ENCODE peak calls at places on chromosomes 13 and 19, in four cellular contexts. One of them, this sample, is unnamed.

GRCh38 chr13:74280093-74280794 is 146.0 kb upstream of the KLF12 start:
- DNase-seq in K562: no peak
- DNase-seq in HepG2: no peak
- DNase-seq in HCT116: no peak
- DNase-seq in this sample: no peak

GRCh38 chr13:36026556-36026955 is 104.6 kb downstream of the DCLK1 start:
- DNase-seq in K562: no peak
- DNase-seq in HepG2: no peak
- DNase-seq in HCT116: no peak
- DNase-seq in this sample: no peak

GRCh38 chr19:50167314-50167721 is 4.2 kb upstream of the IZUMO2 start:
- DNase-seq in K562: no peak
- DNase-seq in HepG2: peak
- DNase-seq in HCT116: no peak
- DNase-seq in this sample: no peak

GRCh38 chr19:58181902-58182576 is 822 bp upstream of the ZNF274 start:
- DNase-seq in HCT116: no peak
- DNase-seq in HepG2: peak
- DNase-seq in K562: peak
- DNase-seq in this sample: no peak

GRCh38 chr13:20901668-20902437 is 693 bp downstream of the XPO4 start:
- DNase-seq in HepG2: peak
- DNase-seq in K562: peak
- DNase-seq in HCT116: peak
- DNase-seq in this sample: no peak

GRCh38 chr13:110329798-110330461 is 22.8 kb downstream of the COL4A2 start:
- DNase-seq in HepG2: no peak
- DNase-seq in K562: no peak
- DNase-seq in HCT116: no peak
- DNase-seq in this sample: no peak

GRCh38 chr19:34131100-34131499 is 41.2 kb upstream of the LSM14A start:
- DNase-seq in HCT116: no peak
- DNase-seq in K562: no peak
- DNase-seq in HepG2: no peak
- DNase-seq in this sample: no peak

GRCh38 chr19:49414256-49414655 is 9.0 kb downstream of the PTH2 start:
- DNase-seq in HCT116: no peak
- DNase-seq in K562: no peak
- DNase-seq in HepG2: no peak
- DNase-seq in this sample: no peak

GRCh38 chr13:108594153-108594552 is 35.3 kb upstream of the MYO16 start:
- DNase-seq in HCT116: no peak
- DNase-seq in HepG2: no peak
- DNase-seq in K562: no peak
- DNase-seq in this sample: no peak

GRCh38 chr13:111040821-111041220 is 74.3 kb upstream of the ARHGEF7 start:
- DNase-seq in HCT116: no peak
- DNase-seq in K562: no peak
- DNase-seq in HepG2: no peak
- DNase-seq in this sample: no peak

GRCh38 chr13:50277127-50277526 is 261.9 kb downstream of the KCNRG start:
- DNase-seq in K562: no peak
- DNase-seq in HepG2: no peak
- DNase-seq in HCT116: no peak
- DNase-seq in this sample: no peak
- TF ChIP-seq SRF in K562: no peak
- TF ChIP-seq SRF in HepG2: no peak
- TF ChIP-seq SRF in HCT116: no peak
- TF ChIP-seq SRF in this sample: no peak

DNA sequence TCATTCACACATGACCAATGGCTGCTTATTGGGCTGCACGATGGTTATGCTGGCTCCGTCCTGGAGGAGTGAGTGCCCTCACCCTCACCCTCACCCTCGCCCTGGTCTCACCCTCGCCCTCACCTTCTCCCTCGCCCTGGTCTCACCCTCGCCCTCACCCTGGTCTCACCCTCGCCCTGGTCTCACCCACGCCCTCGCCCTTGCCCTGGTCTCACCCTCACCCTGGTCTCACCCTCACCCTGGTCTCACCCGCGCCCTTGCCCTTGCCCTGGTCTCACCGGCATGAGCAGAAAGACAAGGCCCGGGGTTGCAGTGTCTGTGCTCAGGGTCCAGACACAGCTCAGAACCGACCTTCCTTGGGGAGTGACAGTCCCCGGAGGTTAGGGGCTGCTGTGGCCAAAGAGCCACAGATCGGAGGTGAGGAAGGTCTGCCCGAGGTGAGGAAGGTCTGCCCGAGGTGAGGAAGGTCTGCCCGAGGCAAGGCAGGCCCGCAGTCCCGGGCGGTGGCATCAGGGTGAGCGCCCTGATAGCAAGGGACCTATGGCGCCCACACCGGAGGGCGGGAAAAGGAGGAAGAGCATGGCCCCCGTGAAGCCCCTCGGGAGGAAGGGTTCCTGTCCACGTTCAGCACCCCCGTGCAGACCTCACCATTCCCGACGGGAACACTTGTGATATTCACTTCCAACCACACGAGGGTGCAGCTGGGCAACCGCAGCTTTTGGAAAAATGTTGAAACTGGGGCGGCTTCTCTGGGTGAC is 65.6 kb downstream of the MCF2L start:
- DNase-seq in HepG2: peak
- DNase-seq in K562: peak
- DNase-seq in HCT116: no peak
- DNase-seq in this sample: no peak
- TF ChIP-seq SRF in HepG2: no peak
- TF ChIP-seq SRF in K562: no peak
- TF ChIP-seq SRF in HCT116: no peak
- TF ChIP-seq SRF in this sample: no peak

GRCh38 chr13:78247362-78247761 is 328.7 kb upstream of the EDNRB start:
- DNase-seq in HCT116: no peak
- DNase-seq in HepG2: no peak
- DNase-seq in K562: no peak
- DNase-seq in this sample: no peak
- TF ChIP-seq SRF in HCT116: no peak
- TF ChIP-seq SRF in HepG2: no peak
- TF ChIP-seq SRF in K562: no peak
- TF ChIP-seq SRF in this sample: no peak

DNA sequence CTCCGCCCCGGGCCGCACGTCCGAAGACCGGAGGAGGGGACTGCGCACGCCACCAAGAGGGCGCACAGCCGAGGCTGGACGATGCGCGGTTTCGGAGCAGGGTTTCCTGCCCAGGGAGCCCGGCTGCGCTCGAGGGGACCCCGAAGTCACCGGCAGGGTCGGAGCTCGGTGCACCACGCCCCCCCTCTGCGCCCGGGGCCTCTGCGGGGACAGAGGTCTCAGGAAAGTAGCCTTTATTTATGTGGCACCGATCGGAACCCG is 108.9 kb upstream of the DOCK9 start:
- DNase-seq in HCT116: no peak
- DNase-seq in HepG2: no peak
- DNase-seq in K562: no peak
- DNase-seq in this sample: no peak
- TF ChIP-seq SRF in HCT116: no peak
- TF ChIP-seq SRF in HepG2: no peak
- TF ChIP-seq SRF in K562: no peak
- TF ChIP-seq SRF in this sample: no peak

GRCh38 chr19:37505958-37506386 is 767 bp upstream of the ZNF793 start:
- DNase-seq in HCT116: no peak
- DNase-seq in HepG2: no peak
- DNase-seq in K562: no peak
- DNase-seq in this sample: no peak
- TF ChIP-seq SRF in HCT116: no peak
- TF ChIP-seq SRF in HepG2: no peak
- TF ChIP-seq SRF in K562: no peak
- TF ChIP-seq SRF in this sample: no peak

GRCh38 chr19:45876161-45876410 is 9.9 kb downstream of the IRF2BP1 start:
- DNase-seq in HCT116: no peak
- DNase-seq in K562: no peak
- DNase-seq in HepG2: no peak
- DNase-seq in this sample: no peak

GRCh38 chr19:45879055-45879454 is 6.9 kb downstream of the IRF2BP1 start:
- DNase-seq in HepG2: no peak
- DNase-seq in K562: no peak
- DNase-seq in HCT116: no peak
- DNase-seq in this sample: no peak

GRCh38 chr19:45879971-45880370 is 6.0 kb downstream of the IRF2BP1 start:
- DNase-seq in HepG2: no peak
- DNase-seq in HCT116: no peak
- DNase-seq in K562: no peak
- DNase-seq in this sample: no peak

GRCh38 chr19:45876411-45877197 is 9.3 kb downstream of the IRF2BP1 start:
- DNase-seq in HepG2: peak
- DNase-seq in HCT116: no peak
- DNase-seq in K562: peak
- DNase-seq in this sample: no peak

DNA sequence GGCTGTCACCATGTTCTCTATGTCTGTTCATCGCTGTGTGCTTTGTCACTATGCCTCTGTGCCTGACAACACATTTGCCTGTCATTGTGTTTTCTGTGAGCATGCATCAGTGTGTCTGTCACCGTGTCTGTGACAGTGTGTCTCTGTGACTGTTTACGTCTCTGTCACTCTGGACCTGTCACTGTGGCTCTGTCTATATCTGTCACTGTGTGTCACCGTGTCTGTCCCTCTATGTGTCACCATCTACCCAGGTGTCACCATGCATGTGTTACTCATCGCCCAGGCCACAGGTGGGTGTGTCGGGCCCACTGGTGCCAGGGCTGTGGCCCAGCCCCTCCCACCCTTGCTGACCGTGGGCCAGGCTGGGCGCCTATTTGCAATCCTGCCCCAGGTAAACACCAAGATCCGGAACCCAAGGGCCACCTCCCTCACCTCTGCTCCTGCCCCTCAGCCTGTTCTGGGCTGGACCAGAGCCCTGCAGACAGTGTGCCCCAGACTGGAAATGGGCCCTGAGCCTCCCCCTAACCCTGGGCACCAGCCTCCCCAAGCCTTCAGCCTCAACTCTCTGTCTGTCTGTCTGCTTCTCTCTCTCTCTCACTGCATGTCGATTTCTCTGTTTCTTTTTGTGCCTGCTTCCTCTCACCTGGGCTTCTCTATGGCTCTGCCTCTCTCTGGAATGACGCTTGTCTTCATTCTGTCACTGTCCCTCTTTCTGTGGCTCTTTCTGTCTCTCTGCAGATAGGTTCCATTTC is 7.7 kb downstream of the IRF2BP1 start:
- DNase-seq in HepG2: peak
- DNase-seq in HCT116: no peak
- DNase-seq in K562: no peak
- DNase-seq in this sample: no peak
- TF ChIP-seq SRF in HepG2: no peak
- TF ChIP-seq SRF in HCT116: no peak
- TF ChIP-seq SRF in K562: no peak
- TF ChIP-seq SRF in this sample: no peak

GRCh38 chr13:30044932-30045331 is 194.5 kb upstream of the UBL3 start:
- DNase-seq in K562: no peak
- DNase-seq in HCT116: no peak
- DNase-seq in HepG2: no peak
- DNase-seq in this sample: no peak

GRCh38 chr13:30043631-30043925 is 193.2 kb upstream of the UBL3 start:
- DNase-seq in HepG2: no peak
- DNase-seq in HCT116: no peak
- DNase-seq in K562: no peak
- DNase-seq in this sample: no peak

GRCh38 chr13:30047154-30047874 is 196.9 kb upstream of the UBL3 start:
- DNase-seq in HCT116: no peak
- DNase-seq in HepG2: no peak
- DNase-seq in K562: no peak
- DNase-seq in this sample: no peak

GRCh38 chr13:30042891-30043630 is 192.6 kb upstream of the UBL3 start:
- DNase-seq in K562: no peak
- DNase-seq in HCT116: no peak
- DNase-seq in HepG2: no peak
- DNase-seq in this sample: no peak

GRCh38 chr13:30045916-30046704 is 195.7 kb upstream of the UBL3 start:
- DNase-seq in HepG2: no peak
- DNase-seq in K562: no peak
- DNase-seq in HCT116: no peak
- DNase-seq in this sample: no peak
- TF ChIP-seq SRF in HepG2: no peak
- TF ChIP-seq SRF in K562: no peak
- TF ChIP-seq SRF in HCT116: no peak
- TF ChIP-seq SRF in this sample: no peak

GRCh38 chr13:100523437-100523836 is 65.2 kb downstream of the GGACT start:
- DNase-seq in HCT116: no peak
- DNase-seq in K562: no peak
- DNase-seq in HepG2: no peak
- DNase-seq in this sample: no peak
- TF ChIP-seq SRF in HCT116: no peak
- TF ChIP-seq SRF in K562: no peak
- TF ChIP-seq SRF in HepG2: no peak
- TF ChIP-seq SRF in this sample: no peak

DNA sequence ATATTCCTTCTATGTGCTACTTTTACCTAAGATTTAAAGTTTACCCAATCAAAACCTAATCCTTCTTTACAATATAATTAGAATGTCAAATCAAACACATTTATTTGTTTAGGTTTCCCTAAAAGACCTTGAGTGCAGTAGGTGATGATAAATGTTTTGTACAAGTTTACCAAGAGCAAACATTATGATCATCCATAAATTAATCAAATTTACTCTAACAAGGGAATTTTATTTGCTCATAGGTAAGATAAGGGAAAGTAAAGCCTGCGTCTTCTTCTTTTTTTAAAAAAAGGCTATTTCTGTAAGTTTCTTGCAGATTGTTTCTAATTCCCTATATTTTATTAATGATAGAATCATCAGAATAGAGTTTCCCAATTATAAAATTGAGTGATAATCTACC is 48.0 kb upstream of the PCDH17 start:
- DNase-seq in HepG2: no peak
- DNase-seq in HCT116: no peak
- DNase-seq in K562: no peak
- DNase-seq in this sample: no peak
- TF ChIP-seq SRF in HepG2: no peak
- TF ChIP-seq SRF in HCT116: no peak
- TF ChIP-seq SRF in K562: no peak
- TF ChIP-seq SRF in this sample: no peak

GRCh38 chr19:17306285-17306714 is 628 bp downstream of the MRPL34 start:
- DNase-seq in K562: no peak
- DNase-seq in HCT116: no peak
- DNase-seq in HepG2: no peak
- DNase-seq in this sample: no peak
- TF ChIP-seq SRF in K562: no peak
- TF ChIP-seq SRF in HCT116: no peak
- TF ChIP-seq SRF in HepG2: no peak
- TF ChIP-seq SRF in this sample: no peak

This sample was measured in GM12878.